ENCODE peak calls at places on chromosome 4, in six cellular contexts. One of them, this sample, is unnamed.

GRCh38 chr4:4810778-4811177 is 48.7 kb upstream of the MSX1 start:
- DNase-seq in AG10803: no peak
- DNase-seq in cardiac fibroblast: no peak
- DNase-seq in activated CD4-positive, alpha-beta T cell treated with anti-CD3 and anti-CD28 coated beads, Interleukin-2, amount 10 ng/mL, durations not matched to agents 7 days and 5 days: no peak
- DNase-seq in HFF-Myc: no peak
- DNase-seq in NCI-H1694: no peak
- DNase-seq in this sample: no peak

GRCh38 chr4:38867478-38868054 is at the start of gene FAM114A1:
- DNase-seq in cardiac fibroblast: peak; percentile 91
- DNase-seq in NCI-H1694: no peak
- DNase-seq in AG10803: peak; percentile 83
- DNase-seq in activated CD4-positive, alpha-beta T cell treated with anti-CD3 and anti-CD28 coated beads, Interleukin-2, amount 10 ng/mL, durations not matched to agents 7 days and 5 days: no peak
- DNase-seq in HFF-Myc: no peak
- DNase-seq in this sample: peak; percentile 74

GRCh38 chr4:112189754-112190153 is 41.8 kb upstream of the AP1AR start:
- DNase-seq in HFF-Myc: no peak
- DNase-seq in NCI-H1694: peak; percentile 8
- DNase-seq in AG10803: peak; percentile 20
- DNase-seq in cardiac fibroblast: peak; percentile 64
- DNase-seq in activated CD4-positive, alpha-beta T cell treated with anti-CD3 and anti-CD28 coated beads, Interleukin-2, amount 10 ng/mL, durations not matched to agents 7 days and 5 days: no peak
- DNase-seq in this sample: no peak

GRCh38 chr4:173990126-173990878 is 293.2 kb downstream of the FBXO8 start:
- DNase-seq in activated CD4-positive, alpha-beta T cell treated with anti-CD3 and anti-CD28 coated beads, Interleukin-2, amount 10 ng/mL, durations not matched to agents 7 days and 5 days: no peak
- DNase-seq in HFF-Myc: peak; percentile 5
- DNase-seq in AG10803: peak; percentile 49
- DNase-seq in cardiac fibroblast: peak; percentile 80
- DNase-seq in NCI-H1694: no peak
- DNase-seq in this sample: no peak

GRCh38 chr4:158208931-158209640 is 1.2 kb upstream of the TMEM144 start:
- DNase-seq in NCI-H1694: no peak
- DNase-seq in HFF-Myc: no peak
- DNase-seq in AG10803: no peak
- DNase-seq in cardiac fibroblast: no peak
- DNase-seq in activated CD4-positive, alpha-beta T cell treated with anti-CD3 and anti-CD28 coated beads, Interleukin-2, amount 10 ng/mL, durations not matched to agents 7 days and 5 days: no peak
- DNase-seq in this sample: no peak

GRCh38 chr4:6703786-6704185 is 5.9 kb downstream of the MRFAP1L1 start:
- DNase-seq in activated CD4-positive, alpha-beta T cell treated with anti-CD3 and anti-CD28 coated beads, Interleukin-2, amount 10 ng/mL, durations not matched to agents 7 days and 5 days: no peak
- DNase-seq in cardiac fibroblast: peak; percentile 38
- DNase-seq in NCI-H1694: no peak
- DNase-seq in HFF-Myc: no peak
- DNase-seq in AG10803: peak; percentile 59
- DNase-seq in this sample: no peak

GRCh38 chr4:47074836-47075235 is 43.5 kb downstream of the GABRB1 start:
- DNase-seq in AG10803: no peak
- DNase-seq in HFF-Myc: no peak
- DNase-seq in cardiac fibroblast: no peak
- DNase-seq in activated CD4-positive, alpha-beta T cell treated with anti-CD3 and anti-CD28 coated beads, Interleukin-2, amount 10 ng/mL, durations not matched to agents 7 days and 5 days: no peak
- DNase-seq in NCI-H1694: no peak
- DNase-seq in this sample: no peak

GRCh38 chr4:95392886-95393285 is 155.9 kb downstream of the UNC5C start:
- DNase-seq in NCI-H1694: no peak
- DNase-seq in activated CD4-positive, alpha-beta T cell treated with anti-CD3 and anti-CD28 coated beads, Interleukin-2, amount 10 ng/mL, durations not matched to agents 7 days and 5 days: no peak
- DNase-seq in HFF-Myc: no peak
- DNase-seq in cardiac fibroblast: no peak
- DNase-seq in AG10803: no peak
- DNase-seq in this sample: no peak

GRCh38 chr4:82428969-82429727 is 1.1 kb downstream of the HNRNPDL start:
- DNase-seq in AG10803: peak; percentile 88
- DNase-seq in HFF-Myc: no peak
- DNase-seq in NCI-H1694: peak; percentile 69
- DNase-seq in cardiac fibroblast: peak; percentile 95
- DNase-seq in activated CD4-positive, alpha-beta T cell treated with anti-CD3 and anti-CD28 coated beads, Interleukin-2, amount 10 ng/mL, durations not matched to agents 7 days and 5 days: peak; percentile 90
- DNase-seq in this sample: peak; percentile 95

This sample was measured in mucosa of gallbladder.